ENCODE peak calls at places on chromosomes 16 and 17, in seven cellular contexts. One of them, this sample, is unnamed.

GRCh38 chr16:56317998-56318912 is 107.1 kb downstream of the AMFR start:
- DNase-seq in fibroblast of mammary gland: peak; percentile 67
- DNase-seq in uterus: peak; percentile 78
- DNase-seq in heart right ventricle: peak; percentile 85
- DNase-seq in AG04449: no peak
- DNase-seq in body of pancreas: peak; percentile 81
- DNase-seq in neural progenitor cell: peak; percentile 88
- DNase-seq in this sample: peak; percentile 78

GRCh38 chr17:49952912-49953497 is 16.0 kb upstream of the DLX4 start:
- DNase-seq in uterus: no peak
- DNase-seq in neural progenitor cell: no peak
- DNase-seq in AG04449: no peak
- DNase-seq in heart right ventricle: no peak
- DNase-seq in fibroblast of mammary gland: peak; percentile 26
- DNase-seq in body of pancreas: no peak
- DNase-seq in this sample: peak; percentile 11

GRCh38 chr17:78935419-78936323 is 10.5 kb upstream of the TIMP2 start:
- DNase-seq in heart right ventricle: peak; percentile 57
- DNase-seq in AG04449: peak; percentile 84
- DNase-seq in body of pancreas: no peak
- DNase-seq in fibroblast of mammary gland: peak; percentile 99
- DNase-seq in uterus: peak; percentile 95
- DNase-seq in neural progenitor cell: no peak
- DNase-seq in this sample: peak; percentile 98

GRCh38 chr16:30740364-30741251 is 7.6 kb upstream of the PHKG2 start:
- DNase-seq in heart right ventricle: peak; percentile 76
- DNase-seq in uterus: peak; percentile 64
- DNase-seq in neural progenitor cell: no peak
- DNase-seq in AG04449: no peak
- DNase-seq in fibroblast of mammary gland: peak; percentile 93
- DNase-seq in body of pancreas: peak; percentile 94
- DNase-seq in this sample: peak; percentile 76

GRCh38 chr16:49015189-49015540 is 266.5 kb downstream of the CBLN1 start:
- DNase-seq in heart right ventricle: no peak
- DNase-seq in neural progenitor cell: peak; percentile 35
- DNase-seq in fibroblast of mammary gland: no peak
- DNase-seq in body of pancreas: no peak
- DNase-seq in AG04449: no peak
- DNase-seq in uterus: no peak
- DNase-seq in this sample: no peak

GRCh38 chr17:49496183-49496865 is 1.2 kb downstream of the NGFR start:
- DNase-seq in heart right ventricle: peak; percentile 85
- DNase-seq in body of pancreas: peak; percentile 75
- DNase-seq in neural progenitor cell: peak; percentile 94
- DNase-seq in fibroblast of mammary gland: peak; percentile 30
- DNase-seq in uterus: peak; percentile 71
- DNase-seq in AG04449: no peak
- DNase-seq in this sample: peak; percentile 49

GRCh38 chr17:33234930-33235685 is 58.0 kb downstream of the ASIC2 start:
- DNase-seq in heart right ventricle: peak; percentile 40
- DNase-seq in body of pancreas: peak; percentile 65
- DNase-seq in uterus: peak; percentile 75
- DNase-seq in fibroblast of mammary gland: peak; percentile 97
- DNase-seq in AG04449: peak; percentile 70
- DNase-seq in neural progenitor cell: no peak
- DNase-seq in this sample: peak; percentile 83

GRCh38 chr16:67718668-67719047 is 458 bp downstream of the GFOD2 start:
- DNase-seq in body of pancreas: no peak
- DNase-seq in AG04449: no peak
- DNase-seq in neural progenitor cell: no peak
- DNase-seq in fibroblast of mammary gland: no peak
- DNase-seq in uterus: no peak
- DNase-seq in heart right ventricle: no peak
- DNase-seq in this sample: no peak

GRCh38 chr16:64864232-64864803 is 257.5 kb downstream of the CDH11 start:
- DNase-seq in body of pancreas: no peak
- DNase-seq in neural progenitor cell: no peak
- DNase-seq in fibroblast of mammary gland: peak; percentile 96
- DNase-seq in uterus: no peak
- DNase-seq in AG04449: peak; percentile 98
- DNase-seq in heart right ventricle: no peak
- DNase-seq in this sample: peak; percentile 80

GRCh38 chr16:86572041-86572521 is 5.5 kb downstream of the FOXC2 start:
- DNase-seq in fibroblast of mammary gland: no peak
- DNase-seq in body of pancreas: no peak
- DNase-seq in AG04449: no peak
- DNase-seq in heart right ventricle: no peak
- DNase-seq in uterus: no peak
- DNase-seq in neural progenitor cell: no peak
- DNase-seq in this sample: no peak
- H3K4me3 ChIP-seq in fibroblast of mammary gland: peak overlapping the region; percentile 87
- H3K4me3 ChIP-seq in body of pancreas: no peak overlapping the region
- H3K4me3 ChIP-seq in AG04449: peak overlapping the region; percentile 91
- H3K4me3 ChIP-seq in heart right ventricle: peak overlapping the region; percentile 38
- H3K4me3 ChIP-seq in uterus: no peak overlapping the region
- H3K4me3 ChIP-seq in neural progenitor cell: no peak overlapping the region
- H3K4me3 ChIP-seq in this sample: peak overlapping the region; percentile 19

GRCh38 chr17:41773731-41774193 is 12.7 kb downstream of the JUP start:
- DNase-seq in heart right ventricle: no peak
- DNase-seq in body of pancreas: no peak
- DNase-seq in uterus: no peak
- DNase-seq in neural progenitor cell: no peak
- DNase-seq in AG04449: no peak
- DNase-seq in fibroblast of mammary gland: no peak
- DNase-seq in this sample: no peak
- TF ChIP-seq CTCF in heart right ventricle: no peak
- TF ChIP-seq CTCF in body of pancreas: no peak
- TF ChIP-seq CTCF in uterus: no peak
- TF ChIP-seq CTCF in neural progenitor cell: no peak
- TF ChIP-seq CTCF in AG04449: no peak
- TF ChIP-seq CTCF in fibroblast of mammary gland: no peak
- TF ChIP-seq CTCF in this sample: no peak

GRCh38 chr16:28157768-28158535 is 53.8 kb downstream of the XPO6 start:
- DNase-seq in heart right ventricle: no peak
- DNase-seq in AG04449: no peak
- DNase-seq in body of pancreas: peak; percentile 17
- DNase-seq in fibroblast of mammary gland: peak; percentile 63
- DNase-seq in neural progenitor cell: no peak
- DNase-seq in uterus: no peak
- DNase-seq in this sample: peak; percentile 78
- H3K4me3 ChIP-seq in heart right ventricle: no peak overlapping the region
- H3K4me3 ChIP-seq in AG04449: no peak overlapping the region
- H3K4me3 ChIP-seq in body of pancreas: no peak overlapping the region
- H3K4me3 ChIP-seq in fibroblast of mammary gland: no peak overlapping the region
- H3K4me3 ChIP-seq in neural progenitor cell: no peak overlapping the region
- H3K4me3 ChIP-seq in uterus: no peak overlapping the region
- H3K4me3 ChIP-seq in this sample: peak overlapping the region; percentile 32

GRCh38 chr17:70081885-70082284 is 6.9 kb downstream of the KCNJ16 start:
- DNase-seq in fibroblast of mammary gland: peak; percentile 16
- DNase-seq in body of pancreas: no peak
- DNase-seq in heart right ventricle: no peak
- DNase-seq in neural progenitor cell: no peak
- DNase-seq in uterus: no peak
- DNase-seq in AG04449: no peak
- DNase-seq in this sample: no peak

GRCh38 chr17:70076831-70077230 is 1.8 kb downstream of the KCNJ16 start:
- DNase-seq in AG04449: no peak
- DNase-seq in heart right ventricle: no peak
- DNase-seq in body of pancreas: no peak
- DNase-seq in fibroblast of mammary gland: no peak
- DNase-seq in uterus: no peak
- DNase-seq in neural progenitor cell: no peak
- DNase-seq in this sample: no peak

GRCh38 chr17:70078549-70078948 is 3.5 kb downstream of the KCNJ16 start:
- DNase-seq in uterus: no peak
- DNase-seq in neural progenitor cell: no peak
- DNase-seq in AG04449: no peak
- DNase-seq in body of pancreas: no peak
- DNase-seq in fibroblast of mammary gland: no peak
- DNase-seq in heart right ventricle: no peak
- DNase-seq in this sample: no peak

GRCh38 chr17:70080541-70081347 is 5.7 kb downstream of the KCNJ16 start:
- DNase-seq in uterus: no peak
- DNase-seq in neural progenitor cell: no peak
- DNase-seq in heart right ventricle: no peak
- DNase-seq in AG04449: no peak
- DNase-seq in body of pancreas: no peak
- DNase-seq in fibroblast of mammary gland: peak; percentile 67
- DNase-seq in this sample: peak; percentile 49

DNA sequence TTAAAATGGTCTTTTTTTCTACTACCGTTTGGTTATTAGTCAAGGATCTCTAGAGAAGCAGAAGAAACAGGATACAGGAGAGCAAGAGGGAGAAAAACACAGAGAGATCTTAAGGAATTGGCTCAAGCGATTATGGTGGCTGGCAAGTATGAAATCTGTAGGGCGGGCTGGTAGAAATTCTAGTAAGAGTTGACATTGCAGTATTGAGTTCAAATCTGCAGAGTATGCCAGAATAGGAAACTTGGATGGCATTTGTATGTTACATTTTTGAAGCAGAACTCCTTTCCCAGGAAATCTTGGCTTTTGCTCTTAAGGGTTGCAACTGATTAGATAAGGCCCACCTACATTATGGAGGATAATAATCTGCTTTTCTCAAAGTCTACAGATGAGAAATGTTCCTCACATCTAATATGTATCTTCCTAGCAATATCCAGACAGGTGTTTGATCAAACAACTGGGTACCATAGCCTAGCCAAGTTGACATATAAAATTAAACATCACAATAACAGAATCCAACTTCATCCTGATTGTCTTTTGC is 4.0 kb downstream of the KCNJ16 start:
- DNase-seq in fibroblast of mammary gland: no peak
- DNase-seq in AG04449: no peak
- DNase-seq in neural progenitor cell: no peak
- DNase-seq in uterus: no peak
- DNase-seq in heart right ventricle: no peak
- DNase-seq in body of pancreas: no peak
- DNase-seq in this sample: no peak
- TF ChIP-seq CTCF in fibroblast of mammary gland: no peak
- TF ChIP-seq CTCF in AG04449: no peak
- TF ChIP-seq CTCF in neural progenitor cell: no peak
- TF ChIP-seq CTCF in uterus: no peak
- TF ChIP-seq CTCF in heart right ventricle: no peak
- TF ChIP-seq CTCF in body of pancreas: no peak
- TF ChIP-seq CTCF in this sample: no peak

DNA sequence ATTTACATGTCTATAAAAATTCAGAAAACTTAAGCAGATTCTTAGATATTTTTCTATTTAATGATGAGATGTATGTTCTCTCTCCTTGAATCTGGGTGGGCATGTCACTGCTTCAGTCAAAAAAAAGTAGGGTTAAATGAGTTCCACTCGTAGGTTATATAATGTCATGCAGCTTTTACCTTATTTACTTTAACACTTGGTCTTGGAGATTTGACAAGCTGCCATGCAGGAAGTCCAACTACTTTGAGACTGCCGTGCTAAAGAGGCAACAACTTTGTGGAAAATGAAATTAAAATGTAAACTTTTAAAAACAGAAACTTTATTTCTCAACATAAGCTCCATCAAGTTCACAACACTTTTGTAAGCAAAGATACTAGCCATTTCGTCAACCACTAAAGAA is 1336.0 kb upstream of the CDH8 start:
- DNase-seq in fibroblast of mammary gland: no peak
- DNase-seq in uterus: no peak
- DNase-seq in neural progenitor cell: no peak
- DNase-seq in body of pancreas: no peak
- DNase-seq in AG04449: no peak
- DNase-seq in heart right ventricle: no peak
- DNase-seq in this sample: no peak
- H3K4me3 ChIP-seq in fibroblast of mammary gland: no peak overlapping the region
- H3K4me3 ChIP-seq in uterus: no peak overlapping the region
- H3K4me3 ChIP-seq in neural progenitor cell: no peak overlapping the region
- H3K4me3 ChIP-seq in body of pancreas: no peak overlapping the region
- H3K4me3 ChIP-seq in AG04449: no peak overlapping the region
- H3K4me3 ChIP-seq in heart right ventricle: no peak overlapping the region
- H3K4me3 ChIP-seq in this sample: no peak overlapping the region

GRCh38 chr16:53404959-53405358 is 29.3 kb upstream of the RBL2 start:
- DNase-seq in heart right ventricle: no peak
- DNase-seq in body of pancreas: no peak
- DNase-seq in AG04449: no peak
- DNase-seq in uterus: no peak
- DNase-seq in fibroblast of mammary gland: peak; percentile 12
- DNase-seq in neural progenitor cell: no peak
- DNase-seq in this sample: peak; percentile 8
- TF ChIP-seq CTCF in heart right ventricle: no peak
- TF ChIP-seq CTCF in body of pancreas: no peak
- TF ChIP-seq CTCF in AG04449: no peak
- TF ChIP-seq CTCF in uterus: no peak
- TF ChIP-seq CTCF in fibroblast of mammary gland: peak; percentile 18
- TF ChIP-seq CTCF in neural progenitor cell: peak; percentile 7
- TF ChIP-seq CTCF in this sample: no peak

GRCh38 chr16:2842340-2843000 is 12.4 kb downstream of the ZG16B start:
- DNase-seq in fibroblast of mammary gland: peak; percentile 76
- DNase-seq in body of pancreas: peak; percentile 62
- DNase-seq in uterus: no peak
- DNase-seq in AG04449: no peak
- DNase-seq in heart right ventricle: peak; percentile 67
- DNase-seq in neural progenitor cell: peak; percentile 69
- DNase-seq in this sample: peak; percentile 43
- H3K4me3 ChIP-seq in fibroblast of mammary gland: peak overlapping the region; percentile 27
- H3K4me3 ChIP-seq in body of pancreas: peak overlapping the region; percentile 3
- H3K4me3 ChIP-seq in uterus: no peak overlapping the region
- H3K4me3 ChIP-seq in AG04449: no peak overlapping the region
- H3K4me3 ChIP-seq in heart right ventricle: peak overlapping the region; percentile 30
- H3K4me3 ChIP-seq in neural progenitor cell: no peak overlapping the region
- H3K4me3 ChIP-seq in this sample: no peak overlapping the region

GRCh38 chr17:75799402-75799801 is 14.8 kb downstream of the UNK start:
- DNase-seq in uterus: no peak
- DNase-seq in heart right ventricle: no peak
- DNase-seq in neural progenitor cell: no peak
- DNase-seq in body of pancreas: no peak
- DNase-seq in AG04449: no peak
- DNase-seq in fibroblast of mammary gland: no peak
- DNase-seq in this sample: no peak
- TF ChIP-seq CTCF in uterus: no peak
- TF ChIP-seq CTCF in heart right ventricle: no peak
- TF ChIP-seq CTCF in neural progenitor cell: no peak
- TF ChIP-seq CTCF in body of pancreas: no peak
- TF ChIP-seq CTCF in AG04449: no peak
- TF ChIP-seq CTCF in fibroblast of mammary gland: no peak
- TF ChIP-seq CTCF in this sample: no peak

DNA sequence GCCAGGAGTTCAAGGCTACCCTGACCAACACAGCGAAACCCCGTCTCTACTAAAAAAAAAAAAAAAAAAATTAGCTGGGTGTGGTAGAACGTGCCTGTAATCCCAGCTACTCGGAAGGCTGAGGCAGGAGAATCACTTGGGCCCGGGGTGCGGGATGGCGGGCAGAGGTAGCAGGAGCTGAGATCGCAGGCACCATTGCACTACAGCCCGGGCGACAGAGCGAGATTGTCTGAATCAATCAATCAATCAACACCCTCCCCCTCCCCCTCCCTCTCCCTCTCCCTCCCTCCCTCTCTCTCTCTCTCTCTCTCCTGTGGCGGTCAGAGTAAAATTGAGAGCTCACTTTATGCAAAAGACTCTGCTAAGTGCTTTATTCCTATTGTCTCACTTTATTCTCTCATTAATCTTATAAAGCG is 1.2 kb downstream of the HSDL1 start:
- DNase-seq in body of pancreas: no peak
- DNase-seq in AG04449: no peak
- DNase-seq in neural progenitor cell: peak; percentile 71
- DNase-seq in fibroblast of mammary gland: peak; percentile 7
- DNase-seq in heart right ventricle: no peak
- DNase-seq in uterus: no peak
- DNase-seq in this sample: peak; percentile 8
- H3K4me3 ChIP-seq in body of pancreas: no peak overlapping the region
- H3K4me3 ChIP-seq in AG04449: peak overlapping the region; percentile 82
- H3K4me3 ChIP-seq in neural progenitor cell: peak overlapping the region; percentile 94
- H3K4me3 ChIP-seq in fibroblast of mammary gland: peak overlapping the region; percentile 81
- H3K4me3 ChIP-seq in heart right ventricle: peak overlapping the region; percentile 87
- H3K4me3 ChIP-seq in uterus: peak overlapping the region; percentile 81
- H3K4me3 ChIP-seq in this sample: peak overlapping the region; percentile 86

This sample was measured in fibroblast of pulmonary artery.